ENCODE peak calls at places on chromosomes 5 and 9, in five cellular contexts. P is GM23248, R is IMR-90, Y is colonic mucosa, T is endodermal cell. B is an unnamed sample. For H3K4me1, the result is how much of the 10 kb centered on the place peaks cover.

GRCh38 chr5:141855265-141856029 is 22.8 kb downstream of the PCDH1 start:
- DNase-seq in P (peak), R (no peak), Y (no peak), T (peak), B (no peak)

GRCh38 chr9:136821333-136822031 is 13.7 kb downstream of the RABL6 start:
- DNase-seq in P (peak), R (no peak), Y (no peak), T (peak), B (no peak)

GRCh38 chr5:85651744-85652143 is 966.0 kb upstream of the COX7C start:
- DNase-seq in P (no peak), R (no peak), Y (no peak), T (no peak), B (no peak)

GRCh38 chr5:28165116-28165515 is 1126.7 kb upstream of the CDH9 start:
- DNase-seq in P (no peak), R (no peak), Y (no peak), T (no peak), B (peak)

GRCh38 chr9:75824816-75825568 is 65.5 kb upstream of the PCSK5 start:
- DNase-seq in P (no peak), R (no peak), Y (no peak), T (no peak), B (no peak)

GRCh38 chr5:149541893-149542292 is 9.3 kb downstream of the CSNK1A1 start:
- DNase-seq in P (no peak), R (no peak), Y (no peak), T (no peak), B (no peak)

GRCh38 chr9:120742951-120743416 is 28.7 kb upstream of the MEGF9 start:
- DNase-seq in P (peak), R (peak), Y (no peak), T (no peak), B (peak)

GRCh38 chr5:88724201-88724600 is 158.8 kb downstream of the MEF2C start:
- DNase-seq in P (peak), R (peak), Y (no peak), T (no peak), B (peak)

GRCh38 chr9:136538599-136539426 is 7.0 kb downstream of the NOTCH1 start:
- DNase-seq in P (no peak), R (no peak), Y (peak), T (no peak), B (no peak)

GRCh38 chr5:89478856-89479255 is 595.9 kb upstream of the MEF2C start:
- DNase-seq in P (no peak), R (no peak), Y (no peak), T (no peak), B (no peak)

GRCh38 chr9:69180670-69181069 is 6.6 kb downstream of the TJP2 start:
- DNase-seq in P (peak), R (peak), Y (peak), T (no peak), B (peak)

GRCh38 chr9:106438928-106439327 is 424.0 kb upstream of the ZNF462 start:
- DNase-seq in P (no peak), R (no peak), Y (no peak), T (no peak), B (no peak)

GRCh38 chr9:113474372-113474771 is 10.8 kb downstream of the RGS3 start:
- DNase-seq in P (no peak), R (no peak), Y (no peak), T (peak), B (no peak)

GRCh38 chr5:119323630-119324000 is 32.2 kb upstream of the TNFAIP8 start:
- DNase-seq in P (peak), R (peak), Y (no peak), T (no peak), B (peak)

GRCh38 chr5:149773245-149774095 is 43.4 kb downstream of the PPARGC1B start:
- DNase-seq in P (no peak), R (no peak), Y (no peak), T (no peak), B (no peak)

GRCh38 chr9:133286523-133286922 is 11.5 kb upstream of the ABO start:
- DNase-seq in P (peak), R (no peak), Y (no peak), T (no peak), B (no peak)

GRCh38 chr5:56142620-56143431 is 90.3 kb downstream of the ANKRD55 start:
- DNase-seq in P (no peak), R (no peak), Y (no peak), T (no peak), B (no peak)

GRCh38 chr5:74179183-74179582 is 461.3 kb downstream of the ENC1 start:
- DNase-seq in P (peak), R (peak), Y (no peak), T (no peak), B (peak)

GRCh38 chr9:35540315-35540714 is 50.4 kb downstream of the RUSC2 start:
- DNase-seq in P (no peak), R (no peak), Y (no peak), T (no peak), B (no peak)

GRCh38 chr5:172646716-172647285 is 5.7 kb downstream of the NEURL1B start:
- DNase-seq in P (peak), R (peak), Y (peak), T (peak), B (no peak)

GRCh38 chr5:34657550-34657921 is 1.4 kb downstream of the RAI14 start:
- DNase-seq in P (peak), R (peak), Y (peak), T (peak), B (peak)

GRCh38 chr9:122403381-122404002 is 32.7 kb downstream of the PTGS1 start:
- DNase-seq in P (peak), R (peak), Y (no peak), T (no peak), B (peak)

GRCh38 chr9:126016579-126017290 is 269.6 kb downstream of the PBX3 start:
- DNase-seq in P (no peak), R (no peak), Y (no peak), T (no peak), B (no peak)

GRCh38 chr5:110757118-110757729 is 18.4 kb downstream of the SLC25A46 start:
- DNase-seq in P (peak), R (peak), Y (peak), T (no peak), B (peak)

GRCh38 chr9:127796899-127797370 is 5.7 kb upstream of the FPGS start:
- DNase-seq in P (no peak), R (peak), Y (no peak), T (no peak), B (no peak)

GRCh38 chr9:113488490-113488889 is 25.0 kb downstream of the RGS3 start:
- DNase-seq in P (peak), R (peak), Y (no peak), T (peak), B (no peak)

GRCh38 chr9:134486127-134486995 is 155.2 kb upstream of the COL5A1 start:
- DNase-seq in P (no peak), R (no peak), Y (no peak), T (no peak), B (no peak)

GRCh38 chr5:160293901-160294561 is 18.3 kb downstream of the CCNJL start:
- DNase-seq in P (no peak), R (no peak), Y (no peak), T (peak), B (no peak)

GRCh38 chr9:21558627-21559401 is 76.7 kb upstream of the IFNE start:
- DNase-seq in P (peak), R (peak), Y (no peak), T (peak), B (peak)

GRCh38 chr5:102922839-102923477 is 167.9 kb downstream of the PAM start:
- DNase-seq in P (no peak), R (no peak), Y (no peak), T (no peak), B (peak)

GRCh38 chr5:66864240-66864884 is 268.2 kb downstream of the MAST4 start:
- DNase-seq in P (peak), R (peak), Y (no peak), T (peak), B (peak)

GRCh38 chr5:54062958-54063357 is 247.4 kb downstream of the ARL15 start:
- DNase-seq in P (peak), R (peak), Y (no peak), T (no peak), B (peak)

GRCh38 chr9:131642496-131643083 is 97.3 kb downstream of the PRRT1B start:
- DNase-seq in P (no peak), R (no peak), Y (peak), T (no peak), B (no peak)

GRCh38 chr9:38079410-38080105 is 10.5 kb upstream of the SHB start:
- DNase-seq in P (peak), R (peak), Y (no peak), T (peak), B (no peak)

GRCh38 chr9:89095755-89096154 is 82.9 kb downstream of the SHC3 start:
- DNase-seq in P (no peak), R (peak), Y (no peak), T (no peak), B (peak)

GRCh38 chr5:57862471-57863282 is 380.1 kb upstream of the ACTBL2 start:
- DNase-seq in P (peak), R (peak), Y (no peak), T (no peak), B (no peak)

GRCh38 chr9:117434568-117434967 is 19.7 kb upstream of the ASTN2 start:
- DNase-seq in P (no peak), R (no peak), Y (no peak), T (peak), B (no peak)

GRCh38 chr9:113011911-113012381 is at the start of gene ZNF883:
- DNase-seq in P (peak), R (peak), Y (peak), T (peak), B (peak)

GRCh38 chr9:22416692-22417060 is 29.9 kb upstream of the DMRTA1 start:
- DNase-seq in P (peak), R (no peak), Y (no peak), T (no peak), B (peak)

DNA sequence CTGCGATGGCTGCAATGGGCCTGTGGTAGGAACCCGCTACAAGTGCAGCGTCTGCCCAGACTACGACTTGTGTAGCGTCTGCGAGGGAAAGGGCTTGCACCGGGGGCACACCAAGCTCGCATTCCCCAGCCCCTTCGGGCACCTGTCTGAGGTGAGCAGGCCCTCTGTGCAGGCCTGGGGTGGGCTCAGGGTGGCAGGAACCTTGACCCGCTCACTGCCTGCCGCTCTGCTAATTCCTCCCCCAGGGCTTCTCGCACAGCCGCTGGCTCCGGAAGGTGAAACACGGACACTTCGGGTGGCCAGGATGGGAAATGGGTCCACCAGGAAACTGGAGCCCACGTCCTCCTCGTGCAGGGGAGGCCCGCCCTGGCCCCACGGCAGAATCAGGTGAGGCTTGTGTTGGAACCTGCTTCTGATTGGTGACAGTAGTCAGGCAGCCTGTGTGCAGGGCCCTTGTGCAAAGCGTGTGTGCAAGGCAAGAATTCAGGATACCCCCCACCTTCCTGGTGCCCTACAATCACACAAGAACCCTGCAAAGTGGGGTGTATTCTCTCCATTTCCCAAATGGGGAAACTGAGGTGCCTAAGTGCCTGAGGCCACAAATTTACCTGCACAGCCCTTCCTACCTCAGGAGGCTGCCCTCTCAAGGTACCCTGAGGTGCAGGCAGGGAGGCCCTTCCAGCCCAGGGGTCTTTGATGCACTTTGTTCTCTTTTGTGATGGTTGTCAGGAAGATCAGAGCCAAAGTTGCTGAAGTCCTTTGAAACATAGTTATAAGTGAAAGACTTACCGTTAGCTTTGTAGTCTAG is 3.4 kb downstream of the SQSTM1 start:
- DNase-seq in P (no peak), R (no peak), Y (peak), T (no peak), B (no peak)
- H3K4me1 ChIP-seq in P (under half), R (under half), Y (half or more), T (under half), B (half or more)

GRCh38 chr9:14348241-14349140 is 34.5 kb upstream of the NFIB start:
- DNase-seq in P (peak), R (no peak), Y (no peak), T (peak), B (peak)

GRCh38 chr9:14349141-14349817 is 35.3 kb upstream of the NFIB start:
- DNase-seq in P (no peak), R (no peak), Y (no peak), T (peak), B (no peak)

GRCh38 chr9:14346301-14346721 is 32.4 kb upstream of the NFIB start:
- DNase-seq in P (no peak), R (no peak), Y (no peak), T (no peak), B (no peak)

GRCh38 chr9:14346826-14347407 is 33.0 kb upstream of the NFIB start:
- DNase-seq in P (no peak), R (no peak), Y (no peak), T (peak), B (no peak)

DNA sequence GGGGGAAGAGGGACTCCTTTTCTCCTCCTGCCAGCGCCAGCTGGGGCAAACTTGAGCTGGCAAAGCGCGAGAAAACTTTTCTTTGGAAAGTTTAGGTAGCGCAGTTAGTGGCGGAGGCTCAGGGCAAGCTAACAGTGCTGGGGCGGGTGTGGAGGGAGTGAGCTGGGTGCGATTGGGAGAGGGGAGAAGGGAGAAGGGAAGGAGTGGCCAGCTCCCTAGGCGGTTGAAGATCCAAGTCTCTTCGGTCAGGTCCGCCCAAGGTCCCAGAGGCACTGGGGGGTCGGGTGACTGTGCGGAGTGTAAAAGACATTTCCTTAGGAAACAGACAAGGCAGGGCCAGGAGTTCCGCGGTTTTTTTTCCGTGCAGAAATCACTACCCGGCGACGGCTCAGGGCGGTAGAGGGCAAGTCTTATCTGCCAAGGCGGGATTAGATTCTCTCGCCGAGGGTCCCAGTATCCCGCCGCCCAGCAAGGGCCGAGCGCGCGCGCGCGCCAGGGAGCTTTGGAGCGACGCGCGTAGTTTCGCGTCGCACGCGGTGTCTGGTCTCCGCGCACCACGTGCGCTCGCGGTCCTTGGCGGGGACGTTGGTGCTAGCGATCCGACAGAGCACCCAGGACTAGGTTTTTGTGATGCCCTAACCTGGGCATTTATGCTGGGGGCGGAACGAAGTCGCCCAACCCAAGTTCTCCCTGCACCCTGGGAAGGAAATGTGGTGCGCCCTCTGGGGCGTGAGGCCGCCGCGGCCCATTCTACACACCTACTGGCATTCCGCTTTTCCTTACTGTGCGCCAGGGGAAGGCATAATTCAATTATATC is 33.7 kb upstream of the NFIB start:
- DNase-seq in P (peak), R (no peak), Y (peak), T (peak), B (peak)
- H3K9ac ChIP-seq in P (no peak), R (no peak), Y (no peak), T (peak), B (peak)

GRCh38 chr5:138943615-138944173 is 68.6 kb upstream of the LRRTM2 start:
- DNase-seq in P (no peak), R (no peak), Y (no peak), T (peak), B (no peak)

GRCh38 chr5:138944527-138945322 is 69.6 kb upstream of the LRRTM2 start:
- DNase-seq in P (no peak), R (no peak), Y (no peak), T (no peak), B (no peak)

GRCh38 chr5:138938526-138938925 is 63.4 kb upstream of the LRRTM2 start:
- DNase-seq in P (no peak), R (no peak), Y (no peak), T (peak), B (no peak)

GRCh38 chr5:138942861-138943260 is 67.7 kb upstream of the LRRTM2 start:
- DNase-seq in P (no peak), R (no peak), Y (no peak), T (peak), B (no peak)

DNA sequence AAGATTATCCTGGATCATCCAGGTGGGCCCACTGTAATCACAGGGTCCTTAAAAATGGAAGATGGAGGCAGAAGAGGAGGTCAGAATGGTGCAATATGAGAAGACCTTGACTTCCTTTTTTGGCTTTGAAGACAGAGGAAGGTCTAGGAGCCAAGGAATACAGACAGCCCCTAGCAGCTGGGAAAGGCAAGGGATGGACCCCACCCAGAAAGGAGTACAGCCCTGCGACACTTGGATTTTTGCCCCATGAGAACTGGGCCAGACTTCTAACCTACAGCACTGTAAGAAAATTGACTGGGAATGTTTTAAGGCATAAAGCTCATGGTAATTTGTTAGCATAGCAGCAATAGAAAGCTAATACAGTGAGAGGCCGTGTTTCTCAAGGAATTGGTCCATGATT is 66.9 kb upstream of the LRRTM2 start:
- DNase-seq in P (no peak), R (no peak), Y (no peak), T (no peak), B (no peak)
- H3K4me3 ChIP-seq in P (no peak), R (no peak), Y (no peak), T (no peak), B (no peak)

GRCh38 chr5:157259699-157260098 is 6.2 kb upstream of the CYFIP2 start:
- DNase-seq in P (no peak), R (no peak), Y (no peak), T (no peak), B (no peak)
- H3K4me1 ChIP-seq in P (under half), R (under half), Y (under half), T (under half), B (under half)

DNA sequence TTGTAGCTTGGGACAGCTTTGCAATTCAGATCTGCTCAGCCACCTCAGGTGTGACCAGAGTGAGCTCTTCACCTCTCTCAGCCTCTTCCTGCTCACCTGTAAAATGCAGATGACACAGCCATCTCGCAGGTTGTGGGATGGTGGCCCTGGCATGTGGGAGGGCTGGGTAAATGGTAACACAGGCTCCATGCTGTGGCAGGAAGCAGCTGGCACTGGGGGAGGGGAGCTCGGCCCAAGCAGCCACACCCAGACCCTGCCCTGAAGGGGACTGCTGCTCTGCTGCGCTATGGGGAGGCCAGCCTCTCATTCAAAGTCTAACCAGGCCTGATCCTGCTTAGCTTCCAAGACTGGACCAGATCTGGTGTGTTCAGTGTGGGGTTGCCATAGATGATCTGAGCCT is 24.1 kb downstream of the PHF2 start:
- DNase-seq in P (no peak), R (no peak), Y (peak), T (peak), B (no peak)
- H3K9ac ChIP-seq in P (no peak), R (no peak), Y (no peak), T (no peak), B (no peak)

GRCh38 chr9:130186051-130186450 is 13.8 kb downstream of the NCS1 start:
- DNase-seq in P (no peak), R (peak), Y (no peak), T (no peak), B (peak)
- H3K4me3 ChIP-seq in P (no peak), R (no peak), Y (no peak), T (no peak), B (no peak)

B was measured in adipocyte.